ENCODE peak calls at places on chromosomes 4 and X, in six cellular contexts. K is cardiac muscle cell, O is NB4, X is fibroblast of mammary gland, E is heart right ventricle, F is thoracic aorta. N is an unnamed sample.

GRCh38 chrX:26445288-26445687 is 229.3 kb downstream of the MAGEB5 start:
- DNase-seq in E (no peak), K (no peak), F (no peak), X (no peak), O (no peak), N (no peak)

GRCh38 chr4:8719421-8719820 is 126.9 kb downstream of the CPZ start:
- DNase-seq in F (no peak), K (no peak), X (no peak), O (no peak), E (no peak), N (no peak)

GRCh38 chr4:118329849-118330248 is 23.0 kb downstream of the PRSS12 start:
- DNase-seq in E (no peak), F (no peak), K (no peak), O (no peak), X (no peak), N (no peak)

GRCh38 chr4:178423366-178423765 is 981.1 kb upstream of the AGA start:
- DNase-seq in E (no peak), F (no peak), X (no peak), O (no peak), K (peak), N (no peak)

GRCh38 chr4:27239651-27240050 is 379.0 kb downstream of the STIM2 start:
- DNase-seq in O (no peak), E (no peak), X (peak), K (no peak), F (no peak), N (peak)

GRCh38 chr4:42588909-42589308 is 68.0 kb downstream of the ATP8A1 start:
- DNase-seq in F (no peak), X (no peak), E (no peak), K (no peak), O (no peak), N (no peak)

GRCh38 chrX:12929701-12930100 is 23.3 kb downstream of the TLR8 start:
- DNase-seq in K (no peak), E (no peak), X (peak), F (no peak), O (no peak), N (no peak)

GRCh38 chrX:51892921-51893745 is at the start of gene MAGED1:
- DNase-seq in F (peak), K (peak), E (peak), O (peak), X (peak), N (peak)

GRCh38 chr4:184688447-184688846 is 38.9 kb downstream of the PRIMPOL start:
- DNase-seq in O (no peak), E (no peak), X (peak), K (no peak), F (no peak), N (peak)

GRCh38 chr4:40255722-40256281 is 59.0 kb downstream of the RHOH start:
- DNase-seq in E (no peak), O (peak), F (no peak), K (no peak), X (peak), N (peak)

GRCh38 chrX:137548261-137548660 is 17.7 kb upstream of the ZIC3 start:
- DNase-seq in F (no peak), X (no peak), E (no peak), K (no peak), O (no peak), N (no peak)

GRCh38 chrX:137550561-137551305 is 15.2 kb upstream of the ZIC3 start:
- DNase-seq in E (no peak), O (no peak), K (no peak), F (no peak), X (no peak), N (no peak)

GRCh38 chrX:137549846-137550534 is 15.9 kb upstream of the ZIC3 start:
- DNase-seq in O (no peak), E (no peak), K (no peak), F (no peak), X (no peak), N (no peak)

GRCh38 chrX:137547291-137547690 is 18.6 kb upstream of the ZIC3 start:
- DNase-seq in K (peak), X (no peak), O (no peak), F (no peak), E (no peak), N (no peak)

DNA sequence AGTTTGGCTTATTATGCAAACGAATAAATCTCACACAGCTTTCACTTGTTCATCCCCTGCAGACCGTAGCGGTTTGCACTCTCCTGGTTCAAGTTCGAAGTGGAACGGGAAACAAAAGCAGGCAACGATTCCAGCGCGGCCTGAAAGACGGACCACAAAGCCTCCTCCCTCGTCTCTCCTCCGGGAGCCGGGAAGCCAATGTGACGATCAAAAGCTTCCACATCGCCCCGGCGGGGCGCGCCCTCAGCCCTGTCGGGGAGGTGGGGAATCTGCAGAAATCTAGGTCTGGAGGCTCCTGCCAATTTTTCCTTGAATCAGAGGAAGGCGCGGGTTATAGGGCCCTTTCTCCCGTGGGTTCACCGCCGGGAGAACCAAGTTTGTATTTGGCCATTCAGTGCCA is 16.9 kb upstream of the ZIC3 start:
- DNase-seq in F (no peak), K (no peak), O (no peak), X (no peak), E (no peak), N (no peak)
- H3K4me3 ChIP-seq in F (no peak), K (no peak), O (no peak), X (no peak), E (no peak), N (no peak)

DNA sequence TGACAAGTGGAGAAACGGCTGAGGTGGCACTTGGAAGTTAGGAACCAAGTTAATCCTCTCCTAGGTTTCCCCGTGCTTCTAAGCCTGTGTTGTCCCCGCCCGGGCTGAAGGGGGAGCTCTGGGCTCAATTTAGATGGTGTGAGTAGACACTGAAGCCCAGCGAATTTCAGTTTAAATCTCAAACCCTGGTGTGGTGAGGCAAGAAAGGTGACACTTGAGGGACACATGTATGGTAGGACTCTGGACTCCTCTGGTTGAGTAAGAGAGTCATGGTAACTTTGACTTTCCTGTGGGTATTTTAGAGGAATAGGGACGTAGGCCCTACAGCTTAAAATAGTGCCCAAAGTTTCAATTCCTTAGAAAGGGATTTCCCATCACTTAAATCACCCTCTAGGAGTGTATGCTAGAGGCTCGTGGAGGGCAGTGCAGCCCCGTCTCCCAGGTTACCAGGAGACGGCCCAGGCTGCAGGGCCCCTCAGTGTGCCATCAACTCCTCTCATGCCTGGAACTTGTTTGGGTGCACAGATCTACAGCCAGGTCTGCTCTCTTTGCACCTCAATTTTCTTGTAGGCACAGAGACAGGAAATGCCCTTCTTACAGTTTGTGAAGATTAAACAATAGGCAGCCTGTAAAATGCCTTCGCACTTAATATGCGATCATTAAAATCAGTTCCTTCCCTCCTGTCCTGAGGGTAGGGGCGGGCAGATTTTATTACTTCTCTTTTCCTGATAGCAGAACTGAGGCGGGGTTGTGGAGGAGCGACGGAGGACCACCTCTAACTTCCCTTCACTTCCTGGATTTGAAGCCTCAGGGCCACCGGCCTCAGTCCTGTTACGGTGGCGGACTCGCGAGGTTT is 23.9 kb downstream of the HAND2 start:
- DNase-seq in F (no peak), E (peak), X (peak), O (peak), K (peak), N (no peak)
- H3K4me3 ChIP-seq in F (peak), E (peak), X (no peak), O (no peak), K (no peak), N (no peak)

GRCh38 chr4:87697272-87697671 is 47.2 kb downstream of the DMP1 start:
- DNase-seq in F (no peak), E (no peak), O (no peak), X (no peak), K (no peak), N (peak)

GRCh38 chr4:87698394-87698793 is 48.3 kb downstream of the DMP1 start:
- DNase-seq in F (no peak), K (no peak), O (no peak), X (no peak), E (no peak), N (no peak)

DNA sequence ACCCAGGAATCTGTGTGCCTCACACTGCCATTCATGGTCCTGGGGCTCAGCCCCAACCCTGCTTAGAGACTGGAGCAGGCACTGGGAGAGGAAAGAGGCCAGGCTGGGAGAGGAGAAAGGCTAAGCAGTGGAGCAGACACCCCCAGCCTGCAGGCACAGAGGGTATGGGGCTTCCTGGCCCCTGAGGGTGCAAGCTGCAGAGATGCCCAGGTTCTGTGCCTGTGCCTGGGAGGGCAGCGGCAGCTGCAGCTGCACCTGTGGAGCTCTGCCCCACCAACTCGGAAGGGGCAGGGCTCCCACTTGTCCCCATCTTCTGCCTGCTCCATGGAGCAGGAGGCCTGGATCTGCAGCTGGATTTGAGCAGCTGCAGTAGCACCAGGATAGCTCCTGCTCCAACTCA is 47.9 kb downstream of the DMP1 start:
- DNase-seq in K (no peak), F (no peak), E (no peak), O (no peak), X (no peak), N (no peak)
- H3K4me3 ChIP-seq in K (no peak), F (no peak), E (no peak), O (no peak), X (no peak), N (no peak)

GRCh38 chr4:151013944-151014343 is 1.1 kb downstream of the LRBA start:
- DNase-seq in O (no peak), F (no peak), K (no peak), X (no peak), E (no peak), N (no peak)

GRCh38 chr4:151014521-151015457 is at the start of gene LRBA:
- DNase-seq in F (peak), K (peak), O (peak), E (peak), X (peak), N (peak)

GRCh38 chr4:151012376-151012775 is 2.7 kb downstream of the LRBA start:
- DNase-seq in F (no peak), E (no peak), K (no peak), O (no peak), X (no peak), N (no peak)

GRCh38 chr4:151013491-151013890 is 1.6 kb downstream of the LRBA start:
- DNase-seq in E (no peak), O (no peak), F (no peak), K (no peak), X (no peak), N (no peak)

DNA sequence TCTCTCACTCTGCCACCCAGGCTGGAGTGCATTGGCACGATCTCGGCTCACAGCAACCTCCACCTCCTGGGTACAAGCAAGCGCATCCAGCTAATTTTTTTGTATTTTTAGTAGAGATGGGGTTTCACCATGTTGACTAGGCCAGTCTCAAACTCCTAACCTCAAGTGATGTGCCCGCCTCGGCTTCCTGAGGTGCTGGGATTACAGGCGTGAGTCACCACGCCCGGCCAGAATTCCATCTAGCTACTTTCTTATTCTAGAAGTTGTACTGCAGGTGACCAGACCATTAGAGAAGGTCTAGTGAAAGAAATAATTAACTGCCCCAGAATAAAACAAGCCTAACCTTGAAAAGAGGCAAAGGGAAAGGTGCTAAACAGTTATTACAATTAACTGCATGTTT is 2.2 kb downstream of the LRBA start:
- DNase-seq in E (no peak), F (no peak), O (no peak), K (no peak), X (no peak), N (peak)
- H3K4me3 ChIP-seq in E (peak), F (peak), O (peak), K (peak), X (no peak), N (no peak)

DNA sequence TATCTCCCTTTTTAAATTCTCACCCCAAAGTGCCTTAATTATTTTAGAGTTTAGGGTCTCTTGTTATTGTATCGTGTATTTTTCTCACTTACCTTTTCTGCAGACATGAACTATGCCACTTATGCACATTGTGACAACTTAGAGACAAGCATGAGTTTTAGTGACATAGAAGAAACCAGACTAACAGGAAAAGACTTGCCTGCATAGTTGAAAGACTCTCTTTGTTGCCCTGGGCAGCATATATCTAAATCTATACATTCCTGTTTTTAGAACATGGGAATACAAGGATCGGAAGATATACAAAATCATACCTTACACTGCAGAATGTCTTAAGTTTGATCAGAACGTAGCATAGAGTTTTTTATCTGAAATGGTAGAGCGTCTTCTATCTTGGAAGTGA is 45.1 kb upstream of the ANKRD17 start:
- DNase-seq in E (no peak), F (no peak), X (no peak), O (no peak), K (no peak), N (no peak)
- H3K4me3 ChIP-seq in E (no peak), F (no peak), X (no peak), O (no peak), K (no peak), N (no peak)

DNA sequence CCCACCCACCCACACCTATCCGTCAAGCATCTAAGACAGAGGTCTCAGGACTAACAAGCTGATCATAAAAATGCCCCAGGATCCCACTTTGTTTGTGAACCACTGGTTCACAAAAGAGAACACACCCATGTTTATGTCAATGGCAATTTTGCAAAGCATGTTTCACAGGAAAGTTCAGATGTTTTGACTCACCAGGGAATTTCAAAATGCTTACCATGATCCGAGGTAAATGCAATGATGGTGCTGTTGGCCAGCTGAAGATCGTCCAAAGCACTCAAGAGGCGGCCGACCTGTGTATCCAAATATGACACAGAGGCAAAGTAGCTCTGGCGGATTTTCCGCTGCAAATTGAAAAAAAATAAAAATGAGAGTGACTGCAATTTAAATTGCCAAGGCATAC is 15.0 kb downstream of the IDS start:
- DNase-seq in F (no peak), E (no peak), K (no peak), O (no peak), X (peak), N (no peak)
- H3K4me3 ChIP-seq in F (no peak), E (no peak), K (no peak), O (no peak), X (no peak), N (no peak)